ENCODE peak calls at places on chromosomes 13 and 19, in eight cellular contexts. One of them, this sample, is unnamed. For H3K4me1, the result is how much of the 10 kb centered on the place peaks cover.

GRCh38 chr19:40581531-40581930 is 4.9 kb downstream of the SHKBP1 start:
- DNase-seq in psoas muscle: no peak
- DNase-seq in heart left ventricle: no peak
- DNase-seq in left ventricle myocardium inferior: no peak
- DNase-seq in A549: no peak
- DNase-seq in lung: no peak
- DNase-seq in breast epithelium: no peak
- DNase-seq in CD8-positive, alpha-beta memory T cell: no peak
- DNase-seq in this sample: no peak

GRCh38 chr13:48404952-48405351 is 8.0 kb downstream of the LPAR6 start:
- DNase-seq in CD8-positive, alpha-beta memory T cell: no peak
- DNase-seq in left ventricle myocardium inferior: no peak
- DNase-seq in heart left ventricle: no peak
- DNase-seq in psoas muscle: no peak
- DNase-seq in breast epithelium: no peak
- DNase-seq in lung: no peak
- DNase-seq in A549: no peak
- DNase-seq in this sample: no peak

GRCh38 chr19:44757735-44758505 is 9.4 kb downstream of the BCL3 start:
- DNase-seq in lung: peak
- DNase-seq in A549: no peak
- DNase-seq in CD8-positive, alpha-beta memory T cell: no peak
- DNase-seq in heart left ventricle: peak
- DNase-seq in left ventricle myocardium inferior: peak
- DNase-seq in breast epithelium: no peak
- DNase-seq in psoas muscle: peak
- DNase-seq in this sample: peak

GRCh38 chr13:109671919-109672318 is 114.5 kb downstream of the IRS2 start:
- DNase-seq in heart left ventricle: no peak
- DNase-seq in lung: no peak
- DNase-seq in breast epithelium: no peak
- DNase-seq in CD8-positive, alpha-beta memory T cell: no peak
- DNase-seq in psoas muscle: no peak
- DNase-seq in A549: no peak
- DNase-seq in left ventricle myocardium inferior: no peak
- DNase-seq in this sample: no peak

GRCh38 chr13:49220856-49221614 is 897 bp downstream of the MLNR start:
- DNase-seq in left ventricle myocardium inferior: no peak
- DNase-seq in lung: no peak
- DNase-seq in A549: no peak
- DNase-seq in breast epithelium: no peak
- DNase-seq in psoas muscle: no peak
- DNase-seq in heart left ventricle: no peak
- DNase-seq in CD8-positive, alpha-beta memory T cell: no peak
- DNase-seq in this sample: no peak

GRCh38 chr19:6540918-6541689 is 10.3 kb downstream of the TNFSF9 start:
- DNase-seq in heart left ventricle: no peak
- DNase-seq in lung: no peak
- DNase-seq in A549: no peak
- DNase-seq in CD8-positive, alpha-beta memory T cell: no peak
- DNase-seq in left ventricle myocardium inferior: no peak
- DNase-seq in psoas muscle: no peak
- DNase-seq in breast epithelium: no peak
- DNase-seq in this sample: no peak

GRCh38 chr19:294341-294818 is 3.2 kb upstream of the PLPP2 start:
- DNase-seq in CD8-positive, alpha-beta memory T cell: no peak
- DNase-seq in lung: no peak
- DNase-seq in breast epithelium: no peak
- DNase-seq in heart left ventricle: no peak
- DNase-seq in psoas muscle: peak
- DNase-seq in A549: no peak
- DNase-seq in left ventricle myocardium inferior: no peak
- DNase-seq in this sample: no peak

GRCh38 chr19:4361152-4362037 is 18.0 kb downstream of the MPND start:
- DNase-seq in lung: no peak
- DNase-seq in breast epithelium: no peak
- DNase-seq in left ventricle myocardium inferior: no peak
- DNase-seq in psoas muscle: no peak
- DNase-seq in A549: peak
- DNase-seq in heart left ventricle: no peak
- DNase-seq in CD8-positive, alpha-beta memory T cell: no peak
- DNase-seq in this sample: no peak

GRCh38 chr13:99847318-99847750 is 124.2 kb downstream of the ZIC5 start:
- DNase-seq in A549: no peak
- DNase-seq in psoas muscle: no peak
- DNase-seq in heart left ventricle: no peak
- DNase-seq in breast epithelium: no peak
- DNase-seq in left ventricle myocardium inferior: no peak
- DNase-seq in CD8-positive, alpha-beta memory T cell: no peak
- DNase-seq in lung: no peak
- DNase-seq in this sample: no peak

GRCh38 chr19:46115396-46116109 is 8.9 kb downstream of the IGFL3 start:
- DNase-seq in lung: no peak
- DNase-seq in breast epithelium: peak
- DNase-seq in heart left ventricle: no peak
- DNase-seq in psoas muscle: no peak
- DNase-seq in CD8-positive, alpha-beta memory T cell: no peak
- DNase-seq in left ventricle myocardium inferior: no peak
- DNase-seq in A549: no peak
- DNase-seq in this sample: peak

GRCh38 chr19:13095393-13095784 is 7.3 kb downstream of the LYL1 start:
- DNase-seq in breast epithelium: no peak
- DNase-seq in CD8-positive, alpha-beta memory T cell: no peak
- DNase-seq in lung: no peak
- DNase-seq in left ventricle myocardium inferior: no peak
- DNase-seq in heart left ventricle: no peak
- DNase-seq in A549: no peak
- DNase-seq in psoas muscle: no peak
- DNase-seq in this sample: no peak
- H3K27ac ChIP-seq in breast epithelium: peak
- H3K27ac ChIP-seq in CD8-positive, alpha-beta memory T cell: no peak
- H3K27ac ChIP-seq in lung: no peak
- H3K27ac ChIP-seq in left ventricle myocardium inferior: peak
- H3K27ac ChIP-seq in heart left ventricle: peak
- H3K27ac ChIP-seq in A549: no peak
- H3K27ac ChIP-seq in psoas muscle: no peak
- H3K27ac ChIP-seq in this sample: peak

GRCh38 chr19:55391702-55392615 is 6.2 kb downstream of the RPL28 start:
- DNase-seq in A549: no peak
- DNase-seq in left ventricle myocardium inferior: no peak
- DNase-seq in psoas muscle: no peak
- DNase-seq in CD8-positive, alpha-beta memory T cell: no peak
- DNase-seq in lung: no peak
- DNase-seq in breast epithelium: no peak
- DNase-seq in heart left ventricle: no peak
- DNase-seq in this sample: no peak
- H3K4me3 ChIP-seq in A549: no peak
- H3K4me3 ChIP-seq in left ventricle myocardium inferior: no peak
- H3K4me3 ChIP-seq in psoas muscle: no peak
- H3K4me3 ChIP-seq in CD8-positive, alpha-beta memory T cell: no peak
- H3K4me3 ChIP-seq in lung: no peak
- H3K4me3 ChIP-seq in breast epithelium: no peak
- H3K4me3 ChIP-seq in heart left ventricle: no peak
- H3K4me3 ChIP-seq in this sample: no peak

DNA sequence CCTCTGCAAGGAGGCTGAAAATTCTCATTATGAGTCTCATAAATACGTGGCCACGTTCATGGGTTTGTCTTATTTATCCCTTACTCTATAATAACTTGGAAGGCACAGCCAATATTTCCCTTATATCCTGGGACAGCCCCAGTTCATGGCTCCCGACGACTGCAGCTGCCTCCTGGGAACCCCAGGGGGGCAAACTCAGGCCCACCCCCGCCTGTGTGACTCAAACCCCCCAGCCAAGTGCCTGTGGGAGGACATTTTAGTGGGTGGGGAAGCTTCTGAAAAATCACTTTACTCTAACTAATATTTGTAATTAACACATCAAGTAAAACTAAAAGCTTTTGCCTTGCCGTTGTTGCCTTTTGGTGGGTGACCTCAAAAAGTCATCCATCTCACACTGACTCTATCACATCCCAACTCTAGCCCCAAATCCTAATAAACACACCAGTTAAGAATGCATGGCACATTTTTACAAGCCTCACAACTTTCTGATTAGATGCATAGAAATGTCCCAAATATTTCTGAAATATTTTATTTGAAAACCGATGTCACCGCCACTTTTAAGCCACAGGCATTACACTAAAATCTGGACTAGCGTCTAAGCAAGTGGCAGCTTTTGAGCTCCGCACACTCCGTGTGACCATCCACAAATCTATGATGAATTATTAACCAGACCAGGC is 14.2 kb downstream of the RASA3 start:
- DNase-seq in lung: no peak
- DNase-seq in breast epithelium: no peak
- DNase-seq in left ventricle myocardium inferior: no peak
- DNase-seq in CD8-positive, alpha-beta memory T cell: no peak
- DNase-seq in heart left ventricle: peak
- DNase-seq in psoas muscle: peak
- DNase-seq in A549: peak
- DNase-seq in this sample: no peak
- H3K4me1 ChIP-seq in lung: under half
- H3K4me1 ChIP-seq in breast epithelium: under half
- H3K4me1 ChIP-seq in left ventricle myocardium inferior: half or more
- H3K4me1 ChIP-seq in CD8-positive, alpha-beta memory T cell: half or more
- H3K4me1 ChIP-seq in heart left ventricle: under half
- H3K4me1 ChIP-seq in psoas muscle: under half
- H3K4me1 ChIP-seq in A549: under half
- H3K4me1 ChIP-seq in this sample: under half

DNA sequence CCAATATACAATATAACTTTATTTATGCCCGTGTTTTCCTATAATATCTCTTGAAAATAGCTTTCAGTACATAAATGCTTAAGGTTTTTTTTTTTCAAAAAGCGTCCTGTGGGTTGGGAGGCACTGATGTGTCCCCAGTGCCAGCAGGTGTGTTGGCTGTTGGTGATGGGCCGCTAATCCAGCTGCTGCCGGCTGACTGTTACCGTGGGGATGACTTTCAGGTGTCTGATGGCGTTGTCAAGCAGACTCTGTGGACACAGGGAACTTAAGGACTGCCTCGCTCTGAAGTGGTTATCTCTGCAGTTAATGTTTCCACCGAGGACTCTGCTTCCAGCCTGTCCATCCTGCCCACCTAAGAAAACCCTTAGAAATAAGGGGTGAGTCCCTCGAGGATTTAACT is 94.6 kb downstream of the ANKRD10 start:
- DNase-seq in heart left ventricle: no peak
- DNase-seq in A549: no peak
- DNase-seq in lung: no peak
- DNase-seq in psoas muscle: no peak
- DNase-seq in CD8-positive, alpha-beta memory T cell: no peak
- DNase-seq in breast epithelium: no peak
- DNase-seq in left ventricle myocardium inferior: no peak
- DNase-seq in this sample: no peak
- H3K27ac ChIP-seq in heart left ventricle: no peak
- H3K27ac ChIP-seq in A549: no peak
- H3K27ac ChIP-seq in lung: no peak
- H3K27ac ChIP-seq in psoas muscle: no peak
- H3K27ac ChIP-seq in CD8-positive, alpha-beta memory T cell: no peak
- H3K27ac ChIP-seq in breast epithelium: no peak
- H3K27ac ChIP-seq in left ventricle myocardium inferior: no peak
- H3K27ac ChIP-seq in this sample: no peak

DNA sequence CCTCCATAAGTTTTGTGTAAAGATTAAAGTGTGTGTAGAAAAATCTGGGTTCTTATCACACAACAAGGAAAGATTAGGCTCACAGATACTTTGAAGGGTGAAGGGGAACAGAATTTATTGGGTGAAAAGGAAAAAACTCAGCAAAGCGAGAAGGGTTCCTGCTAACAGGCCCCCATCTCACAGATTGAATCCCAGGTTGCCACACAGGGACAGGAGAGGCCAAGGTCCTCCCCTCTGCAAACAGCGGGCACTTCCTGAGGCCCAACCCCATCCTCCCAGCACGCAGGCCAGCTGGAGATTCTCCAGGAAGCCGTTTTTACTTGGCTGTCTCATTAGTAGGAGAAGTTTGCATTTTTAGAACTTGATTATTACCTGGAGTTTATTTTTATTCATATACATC is 15.2 kb upstream of the ERCC5 start:
- DNase-seq in breast epithelium: no peak
- DNase-seq in psoas muscle: no peak
- DNase-seq in heart left ventricle: no peak
- DNase-seq in lung: no peak
- DNase-seq in A549: no peak
- DNase-seq in left ventricle myocardium inferior: no peak
- DNase-seq in CD8-positive, alpha-beta memory T cell: no peak
- DNase-seq in this sample: no peak
- H3K4me3 ChIP-seq in breast epithelium: no peak
- H3K4me3 ChIP-seq in psoas muscle: no peak
- H3K4me3 ChIP-seq in heart left ventricle: no peak
- H3K4me3 ChIP-seq in lung: no peak
- H3K4me3 ChIP-seq in A549: no peak
- H3K4me3 ChIP-seq in left ventricle myocardium inferior: no peak
- H3K4me3 ChIP-seq in CD8-positive, alpha-beta memory T cell: no peak
- H3K4me3 ChIP-seq in this sample: no peak

GRCh38 chr19:2573916-2574315 is 98.0 kb downstream of the GADD45B start:
- DNase-seq in psoas muscle: no peak
- DNase-seq in heart left ventricle: no peak
- DNase-seq in left ventricle myocardium inferior: no peak
- DNase-seq in A549: no peak
- DNase-seq in breast epithelium: no peak
- DNase-seq in CD8-positive, alpha-beta memory T cell: no peak
- DNase-seq in lung: no peak
- DNase-seq in this sample: no peak

GRCh38 chr19:2567580-2567979 is 91.7 kb downstream of the GADD45B start:
- DNase-seq in A549: no peak
- DNase-seq in psoas muscle: peak
- DNase-seq in heart left ventricle: peak
- DNase-seq in CD8-positive, alpha-beta memory T cell: no peak
- DNase-seq in left ventricle myocardium inferior: peak
- DNase-seq in lung: no peak
- DNase-seq in breast epithelium: no peak
- DNase-seq in this sample: no peak

GRCh38 chr19:2569596-2570465 is 93.9 kb downstream of the GADD45B start:
- DNase-seq in breast epithelium: no peak
- DNase-seq in left ventricle myocardium inferior: no peak
- DNase-seq in CD8-positive, alpha-beta memory T cell: no peak
- DNase-seq in heart left ventricle: no peak
- DNase-seq in psoas muscle: no peak
- DNase-seq in A549: no peak
- DNase-seq in lung: no peak
- DNase-seq in this sample: no peak

DNA sequence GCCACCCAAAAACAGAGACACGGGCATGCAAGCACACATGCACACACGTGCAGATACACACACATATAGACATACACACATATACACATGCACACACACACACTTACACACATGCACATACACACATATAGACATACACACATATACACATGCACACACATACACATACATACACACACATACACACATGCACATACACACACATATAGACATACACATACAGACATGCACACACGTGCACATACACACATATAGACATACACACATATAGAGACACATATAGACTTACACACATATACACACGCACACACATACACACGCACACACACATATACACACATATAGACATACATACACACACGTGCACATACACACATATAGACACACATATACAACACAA is 92.1 kb downstream of the GADD45B start:
- DNase-seq in left ventricle myocardium inferior: no peak
- DNase-seq in breast epithelium: no peak
- DNase-seq in psoas muscle: no peak
- DNase-seq in CD8-positive, alpha-beta memory T cell: no peak
- DNase-seq in A549: no peak
- DNase-seq in heart left ventricle: no peak
- DNase-seq in lung: no peak
- DNase-seq in this sample: no peak
- H3K4me1 ChIP-seq in left ventricle myocardium inferior: under half
- H3K4me1 ChIP-seq in breast epithelium: under half
- H3K4me1 ChIP-seq in psoas muscle: under half
- H3K4me1 ChIP-seq in CD8-positive, alpha-beta memory T cell: under half
- H3K4me1 ChIP-seq in A549: under half
- H3K4me1 ChIP-seq in heart left ventricle: under half
- H3K4me1 ChIP-seq in lung: under half
- H3K4me1 ChIP-seq in this sample: under half

This sample was measured in uterus.